ENCODE peak calls at places on chromosomes 4 and X, in five cellular contexts. One of them, this sample, is unnamed.

GRCh38 chr4:34365891-34366290 is 1878.4 kb downstream of the ARAP2 start:
- DNase-seq in testis: no peak
- DNase-seq in left ventricle myocardium inferior: no peak
- DNase-seq in dorsolateral prefrontal cortex: no peak
- DNase-seq in anterior cingulate cortex: no peak
- DNase-seq in this sample: no peak

GRCh38 chr4:44760142-44760898 is 34.0 kb upstream of the GNPDA2 start:
- DNase-seq in dorsolateral prefrontal cortex: no peak
- DNase-seq in left ventricle myocardium inferior: no peak
- DNase-seq in anterior cingulate cortex: no peak
- DNase-seq in testis: no peak
- DNase-seq in this sample: no peak

GRCh38 chr4:166065324-166065723 is 192.3 kb downstream of the TLL1 start:
- DNase-seq in testis: no peak
- DNase-seq in left ventricle myocardium inferior: no peak
- DNase-seq in dorsolateral prefrontal cortex: no peak
- DNase-seq in anterior cingulate cortex: no peak
- DNase-seq in this sample: no peak

GRCh38 chrX:42414057-42414456 is 363.9 kb downstream of the PPP1R2C start:
- DNase-seq in anterior cingulate cortex: no peak
- DNase-seq in left ventricle myocardium inferior: no peak
- DNase-seq in testis: no peak
- DNase-seq in dorsolateral prefrontal cortex: no peak
- DNase-seq in this sample: peak

GRCh38 chr4:30837131-30837539 is 117.0 kb downstream of the PCDH7 start:
- DNase-seq in anterior cingulate cortex: no peak
- DNase-seq in left ventricle myocardium inferior: no peak
- DNase-seq in dorsolateral prefrontal cortex: no peak
- DNase-seq in testis: no peak
- DNase-seq in this sample: no peak

GRCh38 chr4:109837014-109837413 is 9.2 kb downstream of the RRH start:
- DNase-seq in testis: no peak
- DNase-seq in dorsolateral prefrontal cortex: no peak
- DNase-seq in anterior cingulate cortex: no peak
- DNase-seq in left ventricle myocardium inferior: no peak
- DNase-seq in this sample: no peak

GRCh38 chr4:140188975-140189374 is 35.0 kb upstream of the MAML3 start:
- DNase-seq in anterior cingulate cortex: no peak
- DNase-seq in dorsolateral prefrontal cortex: no peak
- DNase-seq in testis: peak
- DNase-seq in left ventricle myocardium inferior: no peak
- DNase-seq in this sample: no peak

GRCh38 chr4:33649015-33649414 is 2595.3 kb downstream of the ARAP2 start:
- DNase-seq in testis: no peak
- DNase-seq in dorsolateral prefrontal cortex: no peak
- DNase-seq in left ventricle myocardium inferior: no peak
- DNase-seq in anterior cingulate cortex: no peak
- DNase-seq in this sample: no peak

GRCh38 chrX:51837451-51837850 is 56.0 kb upstream of the MAGED1 start:
- DNase-seq in dorsolateral prefrontal cortex: no peak
- DNase-seq in anterior cingulate cortex: no peak
- DNase-seq in left ventricle myocardium inferior: no peak
- DNase-seq in testis: no peak
- DNase-seq in this sample: no peak

GRCh38 chr4:112127048-112127637 is 18.1 kb upstream of the FAM241A start:
- DNase-seq in anterior cingulate cortex: no peak
- DNase-seq in dorsolateral prefrontal cortex: no peak
- DNase-seq in left ventricle myocardium inferior: no peak
- DNase-seq in testis: no peak
- DNase-seq in this sample: no peak

GRCh38 chrX:40098264-40099045 is 697 bp upstream of the BCOR start:
- DNase-seq in left ventricle myocardium inferior: peak
- DNase-seq in anterior cingulate cortex: peak
- DNase-seq in testis: peak
- DNase-seq in dorsolateral prefrontal cortex: no peak
- DNase-seq in this sample: no peak

GRCh38 chr4:9704551-9705332 is 76.7 kb upstream of the DRD5 start:
- DNase-seq in left ventricle myocardium inferior: no peak
- DNase-seq in dorsolateral prefrontal cortex: no peak
- DNase-seq in anterior cingulate cortex: no peak
- DNase-seq in testis: no peak
- DNase-seq in this sample: no peak

GRCh38 chr4:140635606-140636005 is 66.8 kb upstream of the UCP1 start:
- DNase-seq in testis: peak
- DNase-seq in left ventricle myocardium inferior: peak
- DNase-seq in anterior cingulate cortex: no peak
- DNase-seq in dorsolateral prefrontal cortex: no peak
- DNase-seq in this sample: no peak

GRCh38 chrX:30635630-30636029 is 17.6 kb upstream of the GK start:
- DNase-seq in testis: no peak
- DNase-seq in dorsolateral prefrontal cortex: no peak
- DNase-seq in anterior cingulate cortex: no peak
- DNase-seq in left ventricle myocardium inferior: no peak
- DNase-seq in this sample: no peak

GRCh38 chr4:146340798-146341197 is 126.5 kb downstream of the REELD1 start:
- DNase-seq in testis: no peak
- DNase-seq in dorsolateral prefrontal cortex: no peak
- DNase-seq in left ventricle myocardium inferior: no peak
- DNase-seq in anterior cingulate cortex: no peak
- DNase-seq in this sample: no peak

GRCh38 chr4:184238072-184238743 is 20.5 kb upstream of the ENPP6 start:
- DNase-seq in dorsolateral prefrontal cortex: no peak
- DNase-seq in left ventricle myocardium inferior: no peak
- DNase-seq in anterior cingulate cortex: no peak
- DNase-seq in testis: no peak
- DNase-seq in this sample: no peak

GRCh38 chrX:12447448-12448154 is 309.3 kb downstream of the FRMPD4 start:
- DNase-seq in testis: peak
- DNase-seq in anterior cingulate cortex: no peak
- DNase-seq in left ventricle myocardium inferior: no peak
- DNase-seq in dorsolateral prefrontal cortex: no peak
- DNase-seq in this sample: no peak

This sample was measured in aorta.